ENCODE peak calls at places on chromosomes 3 and 15, in eight cellular contexts. U, W, Y, X, Z, C, P and T are unnamed samples.

GRCh38 chr3:101926594-101927105 is 77.3 kb downstream of the NFKBIZ start:
- DNase-seq in X (no peak), Y (no peak), P (no peak), Z (no peak), W (no peak), C (no peak), U (no peak), T (no peak)

GRCh38 chr3:192835818-192836468 is 81.7 kb downstream of the MB21D2 start:
- DNase-seq in U (no peak), X (no peak), Z (no peak), C (no peak), Y (no peak), W (no peak), P (no peak), T (no peak)

GRCh38 chr3:196163687-196164493 is 47.3 kb downstream of the ZDHHC19 start:
- DNase-seq in X (peak), C (no peak), Z (no peak), W (no peak), P (no peak), U (no peak), Y (no peak), T (no peak)

GRCh38 chr3:47016934-47017435 is 37.5 kb downstream of the NBEAL2 start:
- DNase-seq in Y (no peak), P (no peak), Z (no peak), U (no peak), W (no peak), X (peak), C (no peak), T (no peak)

GRCh38 chr3:126855374-126855773 is 127.5 kb upstream of the PLXNA1 start:
- DNase-seq in U (no peak), W (no peak), X (no peak), Z (no peak), C (no peak), P (no peak), Y (no peak), T (no peak)

GRCh38 chr15:66617137-66618090 is 51.6 kb upstream of the LCTL start:
- DNase-seq in W (no peak), P (peak), X (peak), C (no peak), U (peak), Y (peak), Z (no peak), T (peak)

GRCh38 chr3:192422321-192422997 is 304.9 kb downstream of the FGF12 start:
- DNase-seq in X (no peak), W (no peak), U (no peak), Z (peak), C (no peak), Y (no peak), P (no peak), T (peak)

GRCh38 chr3:190883973-190884832 is 21.7 kb upstream of the GMNC start:
- DNase-seq in U (no peak), Z (peak), X (peak), P (peak), C (peak), Y (peak), W (no peak), T (no peak)

GRCh38 chr3:66486187-66486586 is 14.6 kb downstream of the LRIG1 start:
- DNase-seq in W (no peak), C (no peak), Y (no peak), U (no peak), Z (no peak), X (no peak), P (no peak), T (no peak)

GRCh38 chr15:34754674-34755418 is at the start of gene GJD2:
- DNase-seq in P (no peak), Z (no peak), X (no peak), U (peak), Y (peak), C (peak), W (no peak), T (no peak)

GRCh38 chr3:149180057-149180573 is 41.5 kb downstream of the CP start:
- DNase-seq in C (no peak), X (no peak), P (peak), W (peak), U (no peak), Z (peak), Y (no peak), T (peak)

GRCh38 chr3:37997791-37998370 is 7.3 kb downstream of the VILL start:
- DNase-seq in Z (no peak), C (no peak), X (no peak), U (peak), W (no peak), P (peak), Y (no peak), T (no peak)

GRCh38 chr3:37995652-37996641 is 5.4 kb downstream of the VILL start:
- DNase-seq in Z (no peak), C (no peak), Y (no peak), P (peak), W (no peak), X (no peak), U (peak), T (no peak)

GRCh38 chr3:37997321-37997720 is 6.7 kb downstream of the VILL start:
- DNase-seq in P (peak), Z (no peak), C (no peak), U (peak), W (no peak), X (no peak), Y (no peak), T (no peak)

GRCh38 chr3:37994639-37994972 is 4.0 kb downstream of the VILL start:
- DNase-seq in W (no peak), Y (no peak), Z (no peak), U (no peak), P (no peak), X (no peak), C (no peak), T (no peak)

DNA sequence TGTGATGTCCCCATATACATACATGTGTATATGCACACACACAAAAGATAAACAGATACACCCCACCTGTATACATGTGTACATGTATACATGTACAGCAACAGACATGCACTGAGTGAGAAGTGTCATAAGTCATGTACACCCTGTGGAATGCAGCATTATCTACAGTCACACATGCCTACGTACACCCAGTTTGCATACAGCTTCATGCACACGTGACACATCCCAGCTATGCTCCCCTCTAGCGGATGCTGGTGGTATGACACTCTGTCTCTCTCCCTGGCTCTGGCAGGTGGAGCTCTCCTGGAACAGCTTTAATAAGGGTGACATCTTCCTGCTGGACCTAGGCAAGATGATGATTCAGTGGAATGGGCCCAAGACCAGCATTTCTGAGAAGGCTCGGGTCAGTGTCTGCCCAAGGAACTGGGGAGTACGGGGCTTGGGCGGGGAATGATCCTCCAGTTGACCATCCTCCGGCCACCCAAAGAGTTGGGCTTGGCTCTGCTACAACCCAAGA is 6.3 kb downstream of the VILL start:
- DNase-seq in X (peak), Y (peak), P (peak), C (peak), W (peak), U (peak), Z (peak), T (no peak)
- H3K27ac ChIP-seq in X (no peak), Y (no peak), P (peak), C (no peak), W (peak), U (no peak), Z (peak), T (no peak)

DNA sequence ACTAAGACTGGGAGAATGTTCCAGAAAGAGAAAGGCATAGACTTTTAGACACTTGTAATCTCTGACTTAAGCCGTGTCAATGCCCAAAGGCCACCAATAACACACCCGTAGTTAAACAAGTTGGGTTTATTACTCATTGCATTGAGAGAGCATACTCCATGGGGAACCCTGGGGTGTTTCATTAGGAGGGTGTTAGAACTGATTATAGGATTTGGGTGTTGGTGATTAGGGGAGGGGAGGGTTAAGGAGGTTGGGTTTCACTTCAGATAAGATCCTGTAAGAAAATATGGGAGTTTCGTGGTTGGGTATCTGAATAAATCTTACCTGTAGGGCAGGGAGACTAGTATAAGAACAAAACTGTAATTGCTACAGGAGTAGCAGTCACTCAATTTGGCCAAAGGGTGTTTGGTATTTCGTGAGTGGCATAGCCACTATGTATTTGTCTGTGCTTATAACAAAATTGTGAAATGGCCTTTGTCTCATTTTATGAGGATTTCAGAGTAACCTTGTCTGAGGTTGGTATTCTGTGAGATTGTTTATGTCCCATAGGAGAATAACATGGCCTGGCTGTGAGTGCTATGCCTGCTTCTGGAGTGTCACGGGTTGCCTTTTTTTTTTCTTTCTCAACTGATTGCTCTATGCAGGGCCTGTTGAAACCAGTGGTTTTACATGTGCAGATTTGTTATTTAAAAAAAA is 2.9 kb downstream of the HACD3 start:
- DNase-seq in P (no peak), X (no peak), W (no peak), Z (peak), C (peak), U (no peak), Y (no peak), T (no peak)
- H3K27ac ChIP-seq in P (peak), X (no peak), W (no peak), Z (no peak), C (no peak), U (no peak), Y (no peak), T (peak)

GRCh38 chr3:37952564-37952963 is 38.0 kb upstream of the VILL start:
- DNase-seq in Y (no peak), W (no peak), Z (no peak), U (no peak), P (no peak), C (no peak), X (no peak), T (no peak)

GRCh38 chr3:37945803-37946530 is 44.6 kb upstream of the VILL start:
- DNase-seq in W (peak), U (no peak), Y (no peak), P (no peak), X (no peak), C (no peak), Z (peak), T (peak)

GRCh38 chr3:37953226-37953625 is 37.4 kb upstream of the VILL start:
- DNase-seq in C (no peak), Z (no peak), W (peak), P (no peak), X (no peak), U (no peak), Y (no peak), T (no peak)

GRCh38 chr3:37946531-37946889 is 44.1 kb upstream of the VILL start:
- DNase-seq in X (no peak), Z (no peak), P (no peak), U (no peak), C (no peak), W (peak), Y (no peak), T (no peak)

DNA sequence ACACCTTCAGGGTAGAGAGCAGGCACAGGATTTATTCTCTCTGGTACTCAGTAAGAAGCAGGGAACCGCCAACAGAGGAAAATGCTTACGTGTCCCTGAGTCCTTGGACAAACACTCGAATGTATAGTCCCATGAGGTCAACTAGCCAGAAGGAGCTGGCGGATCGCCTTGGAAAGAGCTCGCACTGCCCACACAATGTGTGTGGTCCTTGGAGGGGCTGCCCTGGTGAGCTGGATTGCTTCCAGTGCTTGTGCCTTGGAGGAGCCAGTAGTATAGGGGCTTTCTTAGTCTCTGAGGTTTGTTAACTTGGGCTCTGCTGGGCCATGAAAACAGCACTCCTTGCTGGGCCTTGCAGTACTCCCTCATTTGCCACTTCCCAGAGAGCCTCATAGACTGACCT is 40.7 kb upstream of the VILL start:
- DNase-seq in W (peak), Y (no peak), U (no peak), Z (no peak), C (peak), X (no peak), P (no peak), T (no peak)
- H3K27ac ChIP-seq in W (no peak), Y (no peak), U (no peak), Z (peak), C (no peak), X (no peak), P (no peak), T (no peak)

DNA sequence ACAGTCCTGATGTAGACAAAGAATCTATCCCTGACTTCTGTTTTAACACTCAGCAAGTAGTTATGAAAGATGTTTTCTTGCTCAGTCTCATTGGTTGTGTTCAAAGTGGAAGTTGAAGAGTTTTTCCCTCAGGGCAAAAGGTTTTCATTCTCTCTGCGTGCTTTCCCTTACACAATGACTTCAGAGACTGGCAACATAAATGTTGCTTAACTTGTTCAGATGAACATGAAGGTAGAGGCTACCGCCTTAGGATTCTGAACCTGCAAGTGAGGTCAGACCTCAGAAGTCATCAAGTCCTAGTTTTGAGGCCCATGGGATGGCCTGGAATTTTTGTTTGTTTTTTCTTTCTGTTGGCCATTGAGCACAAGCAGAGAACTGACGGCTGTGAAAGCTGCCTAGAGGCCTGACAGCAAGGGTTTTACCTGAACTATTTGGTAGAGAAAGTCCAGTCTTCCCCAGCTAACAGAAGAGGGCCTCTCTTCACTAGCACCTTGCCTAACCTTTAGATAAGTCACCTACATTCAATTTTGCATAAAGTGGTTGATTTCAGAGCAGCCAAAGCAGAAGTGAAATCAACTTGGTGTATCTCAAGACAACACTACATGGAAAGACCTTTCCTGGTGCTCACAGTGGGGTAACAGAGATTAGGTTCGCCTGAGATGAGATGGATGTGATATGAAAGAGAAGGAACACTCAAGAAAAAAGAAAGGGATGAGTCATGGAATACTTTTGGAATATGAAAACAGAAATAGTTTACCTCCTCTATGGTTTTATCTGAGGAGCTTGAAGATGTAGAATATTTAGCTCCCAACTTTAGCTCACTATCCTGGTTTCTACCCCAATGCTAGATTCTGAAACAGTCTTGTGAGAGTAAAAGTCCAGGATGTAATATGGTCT is 53.6 kb upstream of the AP4E1 start:
- DNase-seq in P (no peak), U (no peak), C (no peak), Z (peak), X (peak), W (no peak), Y (no peak), T (peak)
- H3K27ac ChIP-seq in P (no peak), U (no peak), C (no peak), Z (no peak), X (peak), W (no peak), Y (no peak), T (peak)

GRCh38 chr15:38899300-38899699 is 334.7 kb upstream of the RASGRP1 start:
- DNase-seq in P (no peak), W (no peak), X (no peak), U (no peak), Y (no peak), Z (peak), C (no peak), T (no peak)
- H3K27ac ChIP-seq in P (no peak), W (no peak), X (no peak), U (no peak), Y (no peak), Z (no peak), C (no peak), T (peak)

GRCh38 chr15:100034191-100034590 is 301.0 kb upstream of the LYSMD4 start:
- DNase-seq in Y (no peak), U (peak), W (no peak), C (no peak), Z (no peak), P (no peak), X (no peak), T (no peak)
- H3K27ac ChIP-seq in Y (no peak), U (peak), W (no peak), C (no peak), Z (no peak), P (no peak), X (no peak), T (no peak)

GRCh38 chr3:157119369-157119951 is 40.5 kb downstream of the CCNL1 start:
- DNase-seq in W (no peak), Y (no peak), Z (no peak), P (no peak), U (no peak), C (no peak), X (no peak), T (no peak)

GRCh38 chr3:157122116-157122515 is 37.8 kb downstream of the CCNL1 start:
- DNase-seq in C (no peak), W (no peak), Y (no peak), U (no peak), X (no peak), Z (peak), P (no peak), T (peak)

GRCh38 chr3:157123621-157124020 is 36.3 kb downstream of the CCNL1 start:
- DNase-seq in U (no peak), Z (no peak), W (no peak), Y (no peak), C (no peak), X (no peak), P (no peak), T (no peak)

GRCh38 chr3:157120071-157120892 is 39.7 kb downstream of the CCNL1 start:
- DNase-seq in Z (no peak), C (no peak), W (no peak), Y (peak), P (peak), X (no peak), U (peak), T (no peak)

GRCh38 chr3:157121522-157121921 is 38.4 kb downstream of the CCNL1 start:
- DNase-seq in Y (no peak), P (no peak), W (no peak), U (no peak), Z (no peak), X (no peak), C (no peak), T (no peak)
- H3K27ac ChIP-seq in Y (no peak), P (peak), W (no peak), U (no peak), Z (no peak), X (no peak), C (no peak), T (peak)